ENCODE peak calls at places on chromosomes 13 and 19, in eight cellular contexts. H, O, M, G, I, Z, B and P are unnamed samples.

GRCh38 chr13:27131202-27131623 is 40.4 kb downstream of the USP12 start:
- DNase-seq in H (no peak), O (peak; percentile 31), M (peak; percentile 15), G (no peak), I (no peak), Z (peak; percentile 77), B (no peak), P (no peak)

GRCh38 chr13:23934481-23934880 is 37.2 kb upstream of the C1QTNF9B start:
- DNase-seq in H (no peak), O (no peak), M (no peak), G (no peak), I (no peak), Z (no peak), B (no peak), P (no peak)

GRCh38 chr13:84121456-84121855 is 239.2 kb upstream of the SLITRK1 start:
- DNase-seq in H (no peak), O (no peak), M (no peak), G (no peak), I (no peak), Z (no peak), B (no peak), P (no peak)

GRCh38 chr13:40192516-40193257 is 473.8 kb downstream of the FOXO1 start:
- DNase-seq in H (peak; percentile 44), O (no peak), M (no peak), G (no peak), I (no peak), Z (no peak), B (no peak), P (no peak)

GRCh38 chr13:25371608-25372274 is at the start of gene ATP8A2:
- DNase-seq in H (no peak), O (no peak), M (no peak), G (no peak), I (no peak), Z (no peak), B (no peak), P (peak; percentile 76)

GRCh38 chr13:114107686-114108081 is 24.7 kb downstream of the RASA3 start:
- DNase-seq in H (no peak), O (no peak), M (no peak), G (no peak), I (peak; percentile 76), Z (no peak), B (no peak), P (no peak)

GRCh38 chr13:91375119-91375729 is 23.2 kb upstream of the GPC5 start:
- DNase-seq in H (no peak), O (peak; percentile 64), M (peak; percentile 70), G (no peak), I (peak; percentile 35), Z (no peak), B (no peak), P (no peak)

GRCh38 chr19:11142528-11143171 is 12.9 kb downstream of the SPC24 start:
- DNase-seq in H (peak; percentile 95), O (no peak), M (no peak), G (no peak), I (peak; percentile 94), Z (no peak), B (peak; percentile 22), P (no peak)

GRCh38 chr19:10419200-10419645 is 1.1 kb upstream of the PDE4A start:
- DNase-seq in H (no peak), O (peak; percentile 93), M (no peak), G (no peak), I (peak; percentile 10), Z (no peak), B (peak; percentile 56), P (no peak)

GRCh38 chr19:34712606-34713261 is 21.3 kb upstream of the ZNF181 start:
- DNase-seq in H (no peak), O (peak; percentile 77), M (peak; percentile 78), G (peak; percentile 87), I (peak; percentile 80), Z (peak; percentile 20), B (peak; percentile 2), P (peak; percentile 64)

GRCh38 chr13:106513025-106513424 is 22.4 kb downstream of the EFNB2 start:
- DNase-seq in H (no peak), O (no peak), M (no peak), G (no peak), I (peak; percentile 7), Z (no peak), B (no peak), P (no peak)

GRCh38 chr13:110403721-110404120 is 96.6 kb downstream of the COL4A2 start:
- DNase-seq in H (no peak), O (no peak), M (no peak), G (no peak), I (no peak), Z (no peak), B (no peak), P (no peak)

GRCh38 chr19:36987091-36987490 is 71.0 kb downstream of the ZNF568 start:
- DNase-seq in H (no peak), O (no peak), M (no peak), G (no peak), I (no peak), Z (no peak), B (no peak), P (no peak)

GRCh38 chr19:33399081-33399744 is 25.7 kb downstream of the CEBPG start:
- DNase-seq in H (no peak), O (no peak), M (no peak), G (no peak), I (no peak), Z (no peak), B (no peak), P (no peak)

GRCh38 chr19:2952953-2953481 is 8.2 kb upstream of the ZNF77 start:
- DNase-seq in H (peak; percentile 83), O (no peak), M (no peak), G (no peak), I (no peak), Z (no peak), B (no peak), P (no peak)

GRCh38 chr19:48656840-48657474 is 11.0 kb upstream of the CA11 start:
- DNase-seq in H (no peak), O (no peak), M (no peak), G (no peak), I (peak; percentile 93), Z (no peak), B (no peak), P (no peak)

GRCh38 chr19:56964526-56964925 is 124.0 kb upstream of the PEG3 start:
- DNase-seq in H (no peak), O (no peak), M (no peak), G (no peak), I (no peak), Z (no peak), B (no peak), P (no peak)

GRCh38 chr13:84399320-84400085 is 517.2 kb upstream of the SLITRK1 start:
- DNase-seq in H (no peak), O (peak; percentile 15), M (no peak), G (no peak), I (no peak), Z (no peak), B (no peak), P (no peak)

GRCh38 chr19:7691497-7691896 is 10.4 kb downstream of the FCER2 start:
- DNase-seq in H (no peak), O (no peak), M (no peak), G (no peak), I (no peak), Z (no peak), B (no peak), P (no peak)

GRCh38 chr19:55939206-55939605 is 7.1 kb upstream of the NLRP13 start:
- DNase-seq in H (no peak), O (no peak), M (no peak), G (no peak), I (no peak), Z (no peak), B (no peak), P (no peak)

GRCh38 chr13:28574617-28575142 is 79.8 kb upstream of the FLT1 start:
- DNase-seq in H (no peak), O (peak; percentile 72), M (peak; percentile 93), G (no peak), I (peak; percentile 88), Z (peak; percentile 40), B (no peak), P (no peak)

GRCh38 chr19:42553292-42554045 is 25.2 kb upstream of the CEACAM1 start:
- DNase-seq in H (no peak), O (peak; percentile 68), M (peak; percentile 97), G (no peak), I (peak; percentile 84), Z (no peak), B (no peak), P (no peak)

GRCh38 chr13:44063881-44064280 is 184.2 kb downstream of the LACC1 start:
- DNase-seq in H (no peak), O (no peak), M (no peak), G (no peak), I (no peak), Z (no peak), B (no peak), P (no peak)